ENCODE peak calls at places on chromosomes 7 and 10, in nine cellular contexts. K is DND-41, V is NCI-H146, A is naive B cell, S is fibroblast of the conjunctiva, E is cerebellar cortex, U is NCI-H345, G is cardiac fibroblast, Q is mucosa of gallbladder. I is an unnamed sample.

GRCh38 chr10:29007748-29008610 is 280.9 kb upstream of the LYZL1 start:
- DNase-seq in V (peak), S (no peak), K (no peak), G (peak), U (no peak), Q (no peak), E (no peak), A (no peak), I (no peak)

GRCh38 chr10:62373995-62374861 is at the start of gene ZNF365:
- DNase-seq in Q (no peak), S (no peak), A (peak), K (no peak), G (peak), U (peak), V (peak), E (peak), I (no peak)

GRCh38 chr7:37921340-37921805 is 933 bp downstream of the EPDR1 start:
- DNase-seq in K (peak), G (peak), V (no peak), E (peak), A (no peak), U (peak), Q (no peak), S (no peak), I (no peak)

GRCh38 chr7:107838024-107838423 is 35.0 kb upstream of the SLC26A3 start:
- DNase-seq in Q (no peak), E (no peak), S (no peak), A (no peak), V (no peak), U (no peak), K (no peak), G (no peak), I (no peak)

GRCh38 chr7:149885191-149886017 is 11.6 kb downstream of the ATP6V0E2 start:
- DNase-seq in K (no peak), Q (no peak), E (no peak), G (no peak), V (peak), S (no peak), A (no peak), U (peak), I (no peak)

GRCh38 chr10:116947838-116948529 is 57.0 kb downstream of the SHTN1 start:
- DNase-seq in V (no peak), K (no peak), Q (no peak), E (no peak), S (peak), A (no peak), G (peak), U (no peak), I (no peak)

GRCh38 chr7:41130596-41131236 is 572.2 kb downstream of the INHBA start:
- DNase-seq in S (no peak), U (no peak), V (no peak), Q (peak), A (no peak), G (no peak), K (no peak), E (peak), I (no peak)

GRCh38 chr7:140041626-140042385 is 20.9 kb downstream of the PARP12 start:
- DNase-seq in A (no peak), Q (no peak), E (no peak), U (no peak), G (peak), S (no peak), V (no peak), K (no peak), I (no peak)

GRCh38 chr7:155256761-155257481 is 40.8 kb upstream of the INSIG1 start:
- DNase-seq in G (no peak), U (no peak), S (no peak), K (no peak), Q (no peak), V (no peak), A (no peak), E (no peak), I (no peak)

GRCh38 chr7:152178405-152179058 is 153.1 kb downstream of the GALNT11 start:
- DNase-seq in S (no peak), U (no peak), A (no peak), E (no peak), Q (no peak), G (no peak), V (no peak), K (no peak), I (no peak)

GRCh38 chr10:84008878-84009277 is 130.4 kb upstream of the GHITM start:
- DNase-seq in V (peak), Q (no peak), S (no peak), A (no peak), U (no peak), K (peak), E (no peak), G (peak), I (peak)

GRCh38 chr10:123761666-123762230 is 95.6 kb downstream of the GPR26 start:
- DNase-seq in S (no peak), K (no peak), A (no peak), Q (no peak), V (no peak), G (no peak), E (no peak), U (no peak), I (no peak)

GRCh38 chr7:155402941-155403340 is 55.0 kb upstream of the EN2 start:
- DNase-seq in Q (no peak), G (no peak), K (no peak), S (no peak), U (no peak), V (no peak), A (no peak), E (no peak), I (no peak)

GRCh38 chr7:30956704-30957103 is 7.0 kb upstream of the GHRHR start:
- DNase-seq in A (no peak), K (no peak), U (no peak), V (no peak), Q (no peak), E (no peak), S (no peak), G (no peak), I (no peak)

GRCh38 chr7:28784166-28784870 is 173.8 kb downstream of the TRIL start:
- DNase-seq in A (no peak), S (no peak), E (no peak), V (peak), U (peak), Q (no peak), G (no peak), K (peak), I (no peak)

GRCh38 chr10:13458107-13458761 is 70.6 kb downstream of the BEND7 start:
- DNase-seq in S (no peak), V (no peak), K (no peak), U (no peak), G (no peak), A (no peak), E (no peak), Q (no peak), I (no peak)

GRCh38 chr10:17051851-17052250 is 77.8 kb downstream of the CUBN start:
- DNase-seq in G (no peak), K (no peak), V (no peak), Q (no peak), U (no peak), E (no peak), S (no peak), A (no peak), I (no peak)

GRCh38 chr10:132450466-132450824 is 53.4 kb downstream of the PWWP2B start:
- DNase-seq in K (no peak), E (peak), A (no peak), V (no peak), G (no peak), S (no peak), Q (no peak), U (no peak), I (no peak)

GRCh38 chr10:71241899-71242620 is 29.7 kb downstream of the UNC5B start:
- DNase-seq in Q (no peak), G (no peak), S (no peak), V (no peak), U (no peak), K (no peak), A (no peak), E (no peak), I (no peak)

GRCh38 chr10:72315054-72315453 is 39.7 kb downstream of the DNAJB12 start:
- DNase-seq in S (no peak), K (no peak), G (no peak), A (no peak), V (no peak), U (no peak), Q (no peak), E (no peak), I (no peak)

GRCh38 chr7:139118803-139119485 is 9.4 kb upstream of the ZC3HAV1 start:
- DNase-seq in A (peak), K (no peak), G (no peak), V (peak), U (peak), E (no peak), S (no peak), Q (no peak), I (peak)

GRCh38 chr7:26278769-26279168 is 12.9 kb upstream of the SNX10 start:
- DNase-seq in U (no peak), G (peak), S (no peak), V (no peak), E (peak), Q (no peak), K (no peak), A (peak), I (no peak)

GRCh38 chr7:1818581-1819200 is 148.6 kb downstream of the ELFN1 start:
- DNase-seq in E (no peak), S (no peak), A (no peak), Q (no peak), K (peak), U (no peak), G (no peak), V (no peak), I (no peak)

GRCh38 chr7:19024261-19024660 is 93.2 kb downstream of the TWIST1 start:
- DNase-seq in Q (no peak), S (peak), V (no peak), G (peak), K (no peak), E (no peak), U (no peak), A (no peak), I (no peak)

GRCh38 chr10:106957825-106958581 is 206.5 kb downstream of the SORCS1 start:
- DNase-seq in S (no peak), G (no peak), A (no peak), K (no peak), Q (no peak), E (no peak), V (no peak), U (no peak), I (no peak)

GRCh38 chr10:125000366-125001312 is 58.7 kb downstream of the ZRANB1 start:
- DNase-seq in K (peak), E (peak), U (no peak), G (no peak), A (no peak), Q (no peak), S (no peak), V (no peak), I (no peak)

GRCh38 chr10:132538790-132539421 is 1.3 kb downstream of the INPP5A start:
- DNase-seq in S (no peak), E (no peak), Q (no peak), K (no peak), G (no peak), U (no peak), A (no peak), V (no peak), I (no peak)

GRCh38 chr10:91051834-91052233 is 130.9 kb upstream of the ANKRD1 start:
- DNase-seq in K (no peak), E (peak), Q (peak), G (peak), V (no peak), U (no peak), S (no peak), A (no peak), I (no peak)

GRCh38 chr10:26697163-26697921 is at the start of gene PDSS1:
- DNase-seq in V (peak), S (peak), K (peak), E (peak), A (peak), G (peak), Q (peak), U (peak), I (peak)

GRCh38 chr10:91194497-91195179 is 25.8 kb upstream of the PCGF5 start:
- DNase-seq in S (no peak), A (no peak), G (peak), K (no peak), U (no peak), Q (no peak), E (no peak), V (no peak), I (no peak)

GRCh38 chr7:86926732-86927131 is 132.7 kb downstream of the ELAPOR2 start:
- DNase-seq in S (peak), A (peak), U (peak), G (peak), Q (no peak), V (peak), E (peak), K (peak), I (no peak)

I was measured in GM06990.